ENCODE peak calls at places on chromosomes 12 and 14, in four cellular contexts. Z is NB4, J is adrenal gland, Y is transverse colon. F is an unnamed sample.

GRCh38 chr12:94148841-94149780 is 734 bp downstream of the PLXNC1 start:
- DNase-seq in Z (peak), J (peak), Y (peak), F (no peak)

GRCh38 chr14:91517013-91517412 is 6.9 kb upstream of the PPP4R3A start:
- DNase-seq in Z (no peak), J (no peak), Y (no peak), F (no peak)

GRCh38 chr14:54772451-54772881 is 130.2 kb downstream of the GCH1 start:
- DNase-seq in Z (no peak), J (no peak), Y (no peak), F (no peak)

GRCh38 chr14:99809864-99810854 is 16.9 kb downstream of the EML1 start:
- DNase-seq in Z (peak), J (no peak), Y (no peak), F (no peak)

GRCh38 chr12:103441437-103442186 is 54.2 kb downstream of the C12orf42 start:
- DNase-seq in Z (peak), J (no peak), Y (peak), F (no peak)

GRCh38 chr12:95857151-95857550 is 1.6 kb upstream of the SNRPF start:
- DNase-seq in Z (no peak), J (no peak), Y (no peak), F (no peak)

GRCh38 chr14:70955543-70956480 is 48.6 kb downstream of the PCNX1 start:
- DNase-seq in Z (peak), J (no peak), Y (no peak), F (no peak)

GRCh38 chr12:130300725-130301124 is 37.0 kb upstream of the PIWIL1 start:
- DNase-seq in Z (no peak), J (no peak), Y (no peak), F (no peak)

GRCh38 chr14:88005050-88005481 is at the start of gene GPR65:
- DNase-seq in Z (peak), J (no peak), Y (no peak), F (no peak)

GRCh38 chr12:123075591-123076171 is 75.2 kb downstream of the PITPNM2 start:
- DNase-seq in Z (no peak), J (no peak), Y (peak), F (no peak)

GRCh38 chr12:29517265-29517664 is 19.8 kb upstream of the OVCH1 start:
- DNase-seq in Z (peak), J (no peak), Y (no peak), F (no peak)

GRCh38 chr12:80472912-80473500 is 29.0 kb downstream of the PTPRQ start:
- DNase-seq in Z (peak), J (no peak), Y (no peak), F (no peak)

GRCh38 chr12:47742253-47742825 is 16.3 kb downstream of the RAPGEF3 start:
- DNase-seq in Z (peak), J (peak), Y (peak), F (no peak)

GRCh38 chr14:99012703-99013102 is 259.3 kb downstream of the BCL11B start:
- DNase-seq in Z (no peak), J (no peak), Y (no peak), F (no peak)

GRCh38 chr14:50477760-50478159 is 54.6 kb downstream of the MAP4K5 start:
- DNase-seq in Z (no peak), J (no peak), Y (no peak), F (no peak)

GRCh38 chr12:16568873-16569272 is 37.1 kb downstream of the LMO3 start:
- DNase-seq in Z (no peak), J (no peak), Y (no peak), F (no peak)

GRCh38 chr14:35393826-35394225 is 10.7 kb downstream of the NFKBIA start:
- DNase-seq in Z (no peak), J (no peak), Y (no peak), F (no peak)

GRCh38 chr14:66709292-66709691 is 201.3 kb downstream of the GPHN start:
- DNase-seq in Z (peak), J (no peak), Y (no peak), F (no peak)

GRCh38 chr14:46902837-46903236 is 251.3 kb upstream of the RPL10L start:
- DNase-seq in Z (no peak), J (no peak), Y (no peak), F (no peak)

GRCh38 chr14:104973215-104974145 is 4.7 kb downstream of the AHNAK2 start:
- DNase-seq in Z (no peak), J (peak), Y (peak), F (no peak)

GRCh38 chr12:14952295-14952995 is 9.0 kb downstream of the ARHGDIB start:
- DNase-seq in Z (peak), J (no peak), Y (peak), F (no peak)

GRCh38 chr12:109458771-109459208 is 18.3 kb downstream of the KCTD10 start:
- DNase-seq in Z (no peak), J (no peak), Y (no peak), F (no peak)

GRCh38 chr12:39239484-39240143 is 203.3 kb downstream of the KIF21A start:
- DNase-seq in Z (no peak), J (no peak), Y (peak), F (no peak)

GRCh38 chr14:90697577-90698206 is 118.5 kb downstream of the TTC7B start:
- DNase-seq in Z (peak), J (peak), Y (peak), F (no peak)

GRCh38 chr14:92511472-92512247 is 1.9 kb upstream of the RIN3 start:
- DNase-seq in Z (no peak), J (peak), Y (peak), F (no peak)

GRCh38 chr12:121770802-121771625 is 22.5 kb downstream of the RHOF start:
- DNase-seq in Z (no peak), J (no peak), Y (no peak), F (no peak)

GRCh38 chr14:99649219-99649618 is 4.3 kb downstream of the HHIPL1 start:
- DNase-seq in Z (no peak), J (no peak), Y (no peak), F (no peak)

GRCh38 chr12:82015623-82016347 is 256.6 kb upstream of the PPFIA2 start:
- DNase-seq in Z (no peak), J (no peak), Y (no peak), F (no peak)

GRCh38 chr12:62533755-62534107 is 67.1 kb downstream of the MON2 start:
- DNase-seq in Z (no peak), J (no peak), Y (no peak), F (no peak)

GRCh38 chr12:100497105-100497795 is 23.6 kb downstream of the NR1H4 start:
- DNase-seq in Z (no peak), J (no peak), Y (no peak), F (no peak)

GRCh38 chr14:54354096-54354495 is 42.7 kb upstream of the CDKN3 start:
- DNase-seq in Z (peak), J (no peak), Y (no peak), F (no peak)

GRCh38 chr14:34365309-34365915 is 96.6 kb downstream of the SPTSSA start:
- DNase-seq in Z (peak), J (no peak), Y (no peak), F (no peak)

GRCh38 chr12:98369601-98370000 is 145.8 kb upstream of the TMPO start:
- DNase-seq in Z (no peak), J (no peak), Y (no peak), F (no peak)

GRCh38 chr12:100382327-100382726 is 25.5 kb downstream of the SLC17A8 start:
- DNase-seq in Z (no peak), J (no peak), Y (no peak), F (no peak)

GRCh38 chr12:88432536-88433462 is 147.5 kb downstream of the KITLG start:
- DNase-seq in Z (no peak), J (peak), Y (no peak), F (no peak)

GRCh38 chr14:75513911-75514672 is 8.2 kb upstream of the BATF start:
- DNase-seq in Z (peak), J (no peak), Y (no peak), F (no peak)

GRCh38 chr14:69879175-69880047 is at the start of gene SMOC1:
- DNase-seq in Z (no peak), J (peak), Y (peak), F (peak)
- TF ChIP-seq POLR2A in Z (no peak), J (peak), Y (no peak), F (no peak)

GRCh38 chr12:48800457-48800856 is 11.6 kb upstream of the ADCY6 start:
- DNase-seq in Z (no peak), J (no peak), Y (no peak), F (peak)

GRCh38 chr12:48794870-48795269 is 6.0 kb upstream of the ADCY6 start:
- DNase-seq in Z (no peak), J (no peak), Y (no peak), F (no peak)

GRCh38 chr12:48796976-48797375 is 8.1 kb upstream of the ADCY6 start:
- DNase-seq in Z (peak), J (no peak), Y (no peak), F (no peak)

GRCh38 chr12:48793696-48794095 is 4.8 kb upstream of the ADCY6 start:
- DNase-seq in Z (no peak), J (no peak), Y (no peak), F (no peak)

DNA sequence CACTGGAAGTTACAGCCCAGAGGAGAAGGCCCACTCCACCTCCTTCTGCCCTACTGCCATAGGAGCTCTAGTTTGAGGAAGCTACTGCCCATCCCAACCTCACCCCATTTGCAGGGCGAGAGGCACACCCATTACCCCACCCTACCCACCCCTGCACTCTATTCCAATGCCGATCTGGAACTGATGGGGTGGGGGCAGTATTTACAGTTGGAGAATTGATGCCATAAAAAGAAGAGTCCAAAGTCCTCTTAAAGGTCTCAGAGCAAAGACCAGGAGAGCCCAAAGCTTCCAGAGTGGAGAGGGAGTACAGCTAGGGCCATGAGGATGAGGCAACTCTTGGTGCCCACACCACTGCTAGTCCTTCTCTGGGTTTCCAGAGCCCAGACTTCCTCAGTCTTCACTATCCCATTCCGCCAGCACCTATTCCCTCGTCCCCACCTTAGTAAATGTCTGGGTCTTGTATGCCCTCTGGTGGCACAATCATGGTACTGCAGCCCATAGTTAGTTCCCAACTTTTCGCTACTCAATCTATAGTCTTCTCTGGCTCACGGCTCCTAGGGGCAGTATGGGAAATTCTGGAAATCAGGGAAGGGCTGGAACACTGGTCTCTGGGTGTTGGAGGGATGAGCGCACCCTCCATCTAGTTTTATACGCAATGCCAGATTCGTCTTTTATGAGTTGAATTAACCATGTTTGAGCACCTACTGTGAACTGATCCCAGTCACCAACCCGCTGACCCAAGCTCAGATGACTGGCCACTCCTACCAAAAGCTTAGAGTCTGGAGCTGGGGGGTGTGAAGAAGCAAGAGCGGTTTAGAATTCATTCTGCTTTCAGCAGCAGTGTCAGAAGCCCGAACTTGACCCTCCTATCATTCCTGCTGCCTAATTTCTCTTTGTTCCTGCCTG is 6.9 kb upstream of the ADCY6 start:
- DNase-seq in Z (peak), J (peak), Y (peak), F (no peak)
- TF ChIP-seq POLR2A in Z (no peak), J (no peak), Y (peak), F (no peak)

GRCh38 chr12:53231859-53232640 is at the start of gene RARG:
- DNase-seq in Z (no peak), J (peak), Y (peak), F (no peak)
- TF ChIP-seq POLR2A in Z (no peak), J (peak), Y (no peak), F (no peak)

GRCh38 chr14:61872452-61872851 is 110.2 kb downstream of the SNAPC1 start:
- DNase-seq in Z (peak), J (no peak), Y (no peak), F (no peak)
- TF ChIP-seq POLR2A in Z (no peak), J (no peak), Y (no peak), F (no peak)

F was measured in vagina.